ENCODE peak calls at places on chromosomes 1 and 21, in four cellular contexts. X is Peyer's patch, B is MM.1S, J is heart left ventricle. L is an unnamed sample.

GRCh38 chr1:205147191-205147590 is 25.4 kb upstream of the RBBP5 start:
- DNase-seq in X (no peak), B (no peak), J (no peak), L (no peak)

GRCh38 chr21:38955495-38955894 is 149.8 kb downstream of the ETS2 start:
- DNase-seq in X (peak; percentile 65), B (no peak), J (peak; percentile 43), L (no peak)

GRCh38 chr1:117735045-117735992 is 129.5 kb downstream of the TENT5C start:
- DNase-seq in X (no peak), B (peak; percentile 42), J (peak; percentile 26), L (no peak)

GRCh38 chr1:145953861-145954260 is 4.0 kb downstream of the LIX1L start:
- DNase-seq in X (no peak), B (no peak), J (no peak), L (no peak)

GRCh38 chr1:157771666-157772425 is 5.1 kb downstream of the FCRL2 start:
- DNase-seq in X (no peak), B (no peak), J (no peak), L (no peak)

GRCh38 chr1:9062846-9063245 is 6.6 kb downstream of the SLC2A5 start:
- DNase-seq in X (no peak), B (no peak), J (no peak), L (no peak)

GRCh38 chr1:66147226-66147625 is 354.5 kb downstream of the PDE4B start:
- DNase-seq in X (no peak), B (no peak), J (no peak), L (no peak)

GRCh38 chr1:66916320-66916719 is 8.3 kb downstream of the DNAI4 start:
- DNase-seq in X (no peak), B (no peak), J (no peak), L (no peak)

GRCh38 chr1:205577874-205578658 is 53.7 kb downstream of the ELK4 start:
- DNase-seq in X (no peak), B (no peak), J (no peak), L (no peak)

GRCh38 chr1:163561570-163562295 is 240.0 kb downstream of the NUF2 start:
- DNase-seq in X (no peak), B (peak; percentile 18), J (no peak), L (no peak)

GRCh38 chr1:118928739-118929554 is 59.2 kb downstream of the TBX15 start:
- DNase-seq in X (no peak), B (peak; percentile 29), J (no peak), L (no peak)

GRCh38 chr1:42210421-42211133 is 46.0 kb upstream of the GUCA2A start:
- DNase-seq in X (no peak), B (no peak), J (no peak), L (no peak)

GRCh38 chr21:20997633-20998455 is at the start of gene NCAM2:
- DNase-seq in X (peak; percentile 57), B (peak; percentile 87), J (peak; percentile 72), L (peak; percentile 69)

GRCh38 chr1:917076-917459 is 6.7 kb upstream of the SAMD11 start:
- DNase-seq in X (no peak), B (no peak), J (no peak), L (no peak)

GRCh38 chr1:244012232-244012631 is 38.9 kb upstream of the ZBTB18 start:
- DNase-seq in X (no peak), B (no peak), J (no peak), L (no peak)

GRCh38 chr21:46063227-46063626 is 34.7 kb upstream of the COL6A2 start:
- DNase-seq in X (no peak), B (no peak), J (no peak), L (no peak)

GRCh38 chr1:36743286-36744005 is 260.7 kb upstream of the CSF3R start:
- DNase-seq in X (no peak), B (no peak), J (no peak), L (peak; percentile 10)

GRCh38 chr21:26506951-26507350 is 66.1 kb downstream of the CYYR1 start:
- DNase-seq in X (no peak), B (no peak), J (no peak), L (no peak)

GRCh38 chr1:155064109-155064812 is 721 bp downstream of the EFNA4 start:
- DNase-seq in X (no peak), B (peak; percentile 47), J (no peak), L (no peak)

GRCh38 chr1:246971322-246971721 is 36.5 kb downstream of the ZNF695 start:
- DNase-seq in X (peak; percentile 53), B (peak; percentile 53), J (peak; percentile 56), L (peak; percentile 76)

GRCh38 chr1:183804916-183805734 is at the start of gene RGL1:
- DNase-seq in X (peak; percentile 72), B (peak; percentile 81), J (peak; percentile 77), L (peak; percentile 81)

GRCh38 chr1:95353185-95353584 is 119.2 kb downstream of the RWDD3 start:
- DNase-seq in X (no peak), B (no peak), J (no peak), L (no peak)

GRCh38 chr21:18902641-18903040 is 499.1 kb upstream of the TMPRSS15 start:
- DNase-seq in X (no peak), B (no peak), J (no peak), L (no peak)

GRCh38 chr21:43372663-43373386 is 54.1 kb downstream of the SIK1 start:
- DNase-seq in X (no peak), B (no peak), J (no peak), L (no peak)

GRCh38 chr1:247551716-247552115 is 2.8 kb downstream of the GCSAML start:
- DNase-seq in X (no peak), B (no peak), J (no peak), L (no peak)

GRCh38 chr1:112956503-112957132 is 622 bp upstream of the SLC16A1 start:
- DNase-seq in X (no peak), B (peak; percentile 14), J (no peak), L (peak; percentile 38)

GRCh38 chr1:161848676-161849075 is 82.6 kb downstream of the ATF6 start:
- DNase-seq in X (no peak), B (no peak), J (no peak), L (no peak)

GRCh38 chr1:40390857-40391256 is 17.3 kb downstream of the SMAP2 start:
- DNase-seq in X (no peak), B (no peak), J (no peak), L (no peak)
- H3K27ac ChIP-seq in X (peak overlapping the region; percentile 100), B (peak overlapping the region; percentile 91), J (no peak overlapping the region), L (peak overlapping the region; percentile 78)

DNA sequence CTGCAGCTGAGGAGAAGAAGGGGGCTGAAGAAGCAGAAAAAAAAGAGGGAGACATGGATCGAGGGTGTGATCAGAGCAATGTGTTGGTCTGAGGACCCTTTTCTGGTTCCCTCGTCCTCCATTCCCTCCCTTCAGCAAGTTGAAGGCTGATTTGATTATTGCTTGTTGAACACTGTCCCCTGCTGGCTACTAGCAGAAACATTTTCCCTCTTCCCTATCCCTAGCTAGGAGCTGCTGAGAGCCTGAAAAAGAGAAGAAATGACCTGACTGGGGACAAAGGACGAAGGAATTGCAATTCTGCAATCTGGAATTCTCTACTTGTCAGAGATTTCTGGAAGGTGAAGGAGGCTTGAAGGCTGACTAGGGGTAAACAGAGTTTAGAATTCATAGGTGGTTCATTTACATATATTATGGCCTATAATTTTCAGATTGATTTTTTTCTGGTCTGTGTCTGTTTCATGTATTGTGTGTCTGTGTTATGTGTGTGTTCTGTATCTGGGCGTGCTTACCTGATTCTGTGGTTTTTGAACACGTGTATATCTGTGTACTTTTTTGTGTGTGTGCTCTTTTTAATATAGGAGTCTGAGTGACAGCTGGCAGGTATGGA is 9.8 kb downstream of the NHLH1 start:
- DNase-seq in X (no peak), B (peak; percentile 51), J (no peak), L (no peak)
- H3K27ac ChIP-seq in X (no peak overlapping the region), B (no peak overlapping the region), J (no peak overlapping the region), L (no peak overlapping the region)

GRCh38 chr1:225859151-225859550 is 23.0 kb downstream of the TMEM63A start:
- DNase-seq in X (no peak), B (no peak), J (no peak), L (no peak)

GRCh38 chr1:225857256-225857655 is 24.9 kb downstream of the TMEM63A start:
- DNase-seq in X (no peak), B (no peak), J (no peak), L (no peak)

GRCh38 chr1:225852413-225853119 is 29.6 kb downstream of the TMEM63A start:
- DNase-seq in X (no peak), B (no peak), J (no peak), L (no peak)

GRCh38 chr1:225853441-225853840 is 28.7 kb downstream of the TMEM63A start:
- DNase-seq in X (no peak), B (no peak), J (no peak), L (no peak)

GRCh38 chr1:225855503-225856285 is 26.5 kb downstream of the TMEM63A start:
- DNase-seq in X (no peak), B (peak; percentile 94), J (no peak), L (no peak)
- H3K27ac ChIP-seq in X (no peak overlapping the region), B (peak overlapping the region; percentile 88), J (no peak overlapping the region), L (no peak overlapping the region)

DNA sequence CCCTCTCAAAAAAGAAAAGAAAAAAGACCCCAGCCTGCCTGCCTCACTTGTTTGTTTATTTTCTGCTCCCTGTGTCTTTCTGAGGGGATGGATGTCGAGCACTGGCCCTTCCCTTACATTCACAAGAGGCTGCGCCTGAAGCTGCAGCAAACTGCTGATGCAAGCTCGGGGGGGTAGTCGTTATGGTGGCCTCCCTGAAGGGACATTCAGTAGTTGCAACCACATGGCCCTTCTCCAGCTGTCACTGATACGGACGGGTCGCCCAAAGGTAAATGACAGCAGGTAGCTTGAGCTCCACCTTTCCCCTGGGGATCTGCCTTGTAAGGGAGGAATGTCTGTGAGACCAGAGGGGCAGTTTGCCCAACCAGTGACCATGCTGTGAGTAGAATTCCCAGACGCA is 17.7 kb downstream of the PLEKHM2 start:
- DNase-seq in X (no peak), B (no peak), J (no peak), L (no peak)
- H3K27ac ChIP-seq in X (no peak overlapping the region), B (no peak overlapping the region), J (peak overlapping the region; percentile 21), L (peak overlapping the region; percentile 82)

L was measured in tibial artery.